ENCODE peak calls at places on chromosome 17, in seven cellular contexts. One of them, this sample, is unnamed.
A peak's percentile ranks its signal among the peaks of the same experiment; 100 is the strongest.

GRCh38 chr17:78341559-78342437 is 18.1 kb downstream of the SOCS3 start:
- DNase-seq in neural progenitor cell: peak; percentile 90
- DNase-seq in fibroblast of mammary gland: peak; percentile 75
- DNase-seq in astrocyte of the spinal cord: peak; percentile 85
- DNase-seq in RWPE2: no peak
- DNase-seq in upper lobe of right lung: peak; percentile 89
- DNase-seq in mammary epithelial cell: peak; percentile 65
- DNase-seq in this sample: peak; percentile 83

GRCh38 chr17:80898706-80899105 is 92.9 kb upstream of the CHMP6 start:
- DNase-seq in upper lobe of right lung: no peak
- DNase-seq in fibroblast of mammary gland: no peak
- DNase-seq in astrocyte of the spinal cord: no peak
- DNase-seq in mammary epithelial cell: no peak
- DNase-seq in neural progenitor cell: peak; percentile 43
- DNase-seq in RWPE2: no peak
- DNase-seq in this sample: no peak

GRCh38 chr17:79791354-79792123 is 5.3 kb downstream of the CBX8 start:
- DNase-seq in neural progenitor cell: peak; percentile 81
- DNase-seq in astrocyte of the spinal cord: no peak
- DNase-seq in RWPE2: no peak
- DNase-seq in mammary epithelial cell: no peak
- DNase-seq in fibroblast of mammary gland: no peak
- DNase-seq in upper lobe of right lung: peak; percentile 62
- DNase-seq in this sample: peak; percentile 57

GRCh38 chr17:60445144-60445543 is 22.9 kb downstream of the CHCT1 start:
- DNase-seq in upper lobe of right lung: no peak
- DNase-seq in mammary epithelial cell: no peak
- DNase-seq in astrocyte of the spinal cord: no peak
- DNase-seq in fibroblast of mammary gland: no peak
- DNase-seq in neural progenitor cell: no peak
- DNase-seq in RWPE2: no peak
- DNase-seq in this sample: no peak

GRCh38 chr17:71063127-71063526 is 893.8 kb downstream of the KCNJ2 start:
- DNase-seq in fibroblast of mammary gland: no peak
- DNase-seq in mammary epithelial cell: no peak
- DNase-seq in RWPE2: no peak
- DNase-seq in upper lobe of right lung: no peak
- DNase-seq in astrocyte of the spinal cord: peak; percentile 66
- DNase-seq in neural progenitor cell: no peak
- DNase-seq in this sample: no peak

GRCh38 chr17:21689604-21690003 is 2.7 kb upstream of the KCNJ18 start:
- DNase-seq in astrocyte of the spinal cord: peak; percentile 53
- DNase-seq in neural progenitor cell: no peak
- DNase-seq in RWPE2: peak; percentile 77
- DNase-seq in mammary epithelial cell: peak; percentile 61
- DNase-seq in fibroblast of mammary gland: peak; percentile 95
- DNase-seq in upper lobe of right lung: no peak
- DNase-seq in this sample: no peak

GRCh38 chr17:68318103-68318991 is 27.1 kb downstream of the ARSG start:
- DNase-seq in astrocyte of the spinal cord: peak; percentile 37
- DNase-seq in upper lobe of right lung: no peak
- DNase-seq in RWPE2: no peak
- DNase-seq in fibroblast of mammary gland: peak; percentile 72
- DNase-seq in mammary epithelial cell: peak; percentile 48
- DNase-seq in neural progenitor cell: no peak
- DNase-seq in this sample: no peak

GRCh38 chr17:82603981-82604448 is 44.2 kb downstream of the WDR45B start:
- DNase-seq in astrocyte of the spinal cord: no peak
- DNase-seq in neural progenitor cell: no peak
- DNase-seq in mammary epithelial cell: no peak
- DNase-seq in fibroblast of mammary gland: peak; percentile 46
- DNase-seq in RWPE2: no peak
- DNase-seq in upper lobe of right lung: peak; percentile 90
- DNase-seq in this sample: no peak

GRCh38 chr17:79027925-79028491 is 4.0 kb downstream of the C1QTNF1 start:
- DNase-seq in fibroblast of mammary gland: peak; percentile 38
- DNase-seq in astrocyte of the spinal cord: no peak
- DNase-seq in RWPE2: peak; percentile 59
- DNase-seq in upper lobe of right lung: peak; percentile 54
- DNase-seq in neural progenitor cell: no peak
- DNase-seq in mammary epithelial cell: no peak
- DNase-seq in this sample: no peak

GRCh38 chr17:76866774-76867577 is 1.2 kb upstream of the MGAT5B start:
- DNase-seq in astrocyte of the spinal cord: peak; percentile 68
- DNase-seq in neural progenitor cell: no peak
- DNase-seq in RWPE2: no peak
- DNase-seq in fibroblast of mammary gland: peak; percentile 44
- DNase-seq in mammary epithelial cell: peak; percentile 49
- DNase-seq in upper lobe of right lung: no peak
- DNase-seq in this sample: no peak

GRCh38 chr17:53353919-53354351 is 468.8 kb upstream of the KIF2B start:
- DNase-seq in mammary epithelial cell: peak; percentile 64
- DNase-seq in astrocyte of the spinal cord: peak; percentile 33
- DNase-seq in upper lobe of right lung: no peak
- DNase-seq in neural progenitor cell: no peak
- DNase-seq in RWPE2: no peak
- DNase-seq in fibroblast of mammary gland: no peak
- DNase-seq in this sample: no peak

DNA sequence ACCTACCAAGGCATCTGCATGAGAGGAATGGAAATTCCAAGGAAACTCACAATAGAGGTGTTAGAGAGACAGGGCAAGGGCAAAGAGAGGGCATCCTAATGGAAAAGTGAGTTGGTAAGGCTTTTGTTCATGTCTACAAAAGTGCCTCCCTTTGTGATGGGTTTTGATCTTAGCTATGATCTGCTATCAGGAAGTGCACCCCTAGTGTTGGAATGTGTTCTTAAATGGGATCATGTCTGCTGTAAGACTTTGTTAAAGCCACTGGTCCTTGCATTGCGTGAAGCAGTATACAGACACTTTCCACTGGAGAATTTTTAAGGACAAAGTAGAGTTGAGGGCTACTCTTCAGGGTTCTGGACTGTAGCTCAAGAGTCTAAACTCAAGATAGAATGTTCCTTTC is 92.0 kb downstream of the MAP2K6 start:
- DNase-seq in RWPE2: no peak
- DNase-seq in neural progenitor cell: peak; percentile 57
- DNase-seq in fibroblast of mammary gland: peak; percentile 14
- DNase-seq in upper lobe of right lung: no peak
- DNase-seq in astrocyte of the spinal cord: no peak
- DNase-seq in mammary epithelial cell: no peak
- DNase-seq in this sample: no peak
- TF ChIP-seq CTCF in RWPE2: peak; percentile 32
- TF ChIP-seq CTCF in neural progenitor cell: peak; percentile 59
- TF ChIP-seq CTCF in fibroblast of mammary gland: peak; percentile 37
- TF ChIP-seq CTCF in upper lobe of right lung: peak; percentile 25
- TF ChIP-seq CTCF in astrocyte of the spinal cord: peak; percentile 43
- TF ChIP-seq CTCF in mammary epithelial cell: peak; percentile 41
- TF ChIP-seq CTCF in this sample: peak; percentile 17

GRCh38 chr17:40417258-40417608 is 463 bp downstream of the TOP2A start:
- DNase-seq in neural progenitor cell: peak; percentile 71
- DNase-seq in fibroblast of mammary gland: no peak
- DNase-seq in mammary epithelial cell: no peak
- DNase-seq in RWPE2: no peak
- DNase-seq in astrocyte of the spinal cord: no peak
- DNase-seq in upper lobe of right lung: no peak
- DNase-seq in this sample: no peak
- TF ChIP-seq CTCF in neural progenitor cell: peak; percentile 24
- TF ChIP-seq CTCF in fibroblast of mammary gland: no peak
- TF ChIP-seq CTCF in mammary epithelial cell: no peak
- TF ChIP-seq CTCF in RWPE2: no peak
- TF ChIP-seq CTCF in astrocyte of the spinal cord: peak; percentile 12
- TF ChIP-seq CTCF in upper lobe of right lung: no peak
- TF ChIP-seq CTCF in this sample: no peak

DNA sequence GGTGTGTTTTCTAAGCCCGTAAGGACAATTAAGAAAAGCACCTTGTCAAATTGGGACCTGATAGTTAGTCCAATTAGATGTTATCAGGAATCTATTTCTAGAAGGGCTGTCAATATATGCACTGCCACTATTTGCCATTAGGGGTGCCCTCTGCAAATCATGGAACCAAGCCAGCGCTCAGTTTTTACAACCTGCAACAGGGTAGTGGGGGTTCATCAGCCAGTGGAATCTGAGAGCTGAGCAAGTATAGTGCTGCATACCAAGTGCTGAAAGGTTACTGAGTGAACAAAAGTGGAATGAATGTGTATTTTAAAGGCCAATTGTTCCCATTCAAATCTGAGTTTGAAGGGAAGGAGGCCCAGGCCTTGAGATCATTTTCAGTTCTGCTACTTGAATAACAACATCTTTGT is 10.4 kb downstream of the PRR11 start:
- DNase-seq in RWPE2: no peak
- DNase-seq in upper lobe of right lung: no peak
- DNase-seq in neural progenitor cell: peak; percentile 91
- DNase-seq in astrocyte of the spinal cord: peak; percentile 71
- DNase-seq in mammary epithelial cell: peak; percentile 28
- DNase-seq in fibroblast of mammary gland: peak; percentile 42
- DNase-seq in this sample: peak; percentile 51
- TF ChIP-seq CTCF in RWPE2: peak; percentile 70
- TF ChIP-seq CTCF in upper lobe of right lung: peak; percentile 53
- TF ChIP-seq CTCF in neural progenitor cell: peak; percentile 74
- TF ChIP-seq CTCF in astrocyte of the spinal cord: peak; percentile 71
- TF ChIP-seq CTCF in mammary epithelial cell: peak; percentile 79
- TF ChIP-seq CTCF in fibroblast of mammary gland: peak; percentile 68
- TF ChIP-seq CTCF in this sample: peak; percentile 58

GRCh38 chr17:64216385-64217248 is 46.4 kb downstream of the TEX2 start:
- DNase-seq in neural progenitor cell: peak; percentile 36
- DNase-seq in fibroblast of mammary gland: peak; percentile 69
- DNase-seq in mammary epithelial cell: peak; percentile 40
- DNase-seq in RWPE2: no peak
- DNase-seq in astrocyte of the spinal cord: peak; percentile 69
- DNase-seq in upper lobe of right lung: no peak
- DNase-seq in this sample: no peak
- TF ChIP-seq CTCF in neural progenitor cell: peak; percentile 29
- TF ChIP-seq CTCF in fibroblast of mammary gland: no peak
- TF ChIP-seq CTCF in mammary epithelial cell: no peak
- TF ChIP-seq CTCF in RWPE2: peak; percentile 20
- TF ChIP-seq CTCF in astrocyte of the spinal cord: no peak
- TF ChIP-seq CTCF in upper lobe of right lung: no peak
- TF ChIP-seq CTCF in this sample: no peak